ENCODE peak calls at places on chromosome 22, in six cellular contexts. O is HT-29, T is H54, G is left ventricle myocardium inferior, H is HepG2, Y is NCI-H1105 treated with DMSO at 0.1 percent for 48 hours. Q is an unnamed sample.

GRCh38 chr22:30829901-30830550 is 135.4 kb downstream of the OSBP2 start:
- DNase-seq in T (peak; percentile 80), O (no peak), H (no peak), Y (no peak), G (no peak), Q (no peak)

GRCh38 chr22:36113121-36113520 is 47.4 kb downstream of the APOL3 start:
- DNase-seq in O (no peak), Y (no peak), H (no peak), T (no peak), G (no peak), Q (no peak)

GRCh38 chr22:40518840-40519239 is 117.7 kb downstream of the MRTFA start:
- DNase-seq in T (no peak), Y (no peak), G (no peak), H (no peak), O (no peak), Q (no peak)

GRCh38 chr22:47632646-47633045 is 870.2 kb downstream of the TBC1D22A start:
- DNase-seq in T (no peak), Y (no peak), G (no peak), O (no peak), H (no peak), Q (no peak)

GRCh38 chr22:44554411-44554810 is 56.4 kb upstream of the RTL6 start:
- DNase-seq in Y (no peak), O (no peak), G (no peak), H (no peak), T (no peak), Q (no peak)

GRCh38 chr22:27438271-27438980 is 363.1 kb downstream of the MN1 start:
- DNase-seq in O (peak; percentile 1), Y (peak; percentile 68), G (no peak), H (no peak), T (no peak), Q (peak; percentile 41)

GRCh38 chr22:39825661-39826102 is 67.9 kb downstream of the ENTHD1 start:
- DNase-seq in H (no peak), Y (no peak), T (no peak), G (no peak), O (no peak), Q (no peak)

GRCh38 chr22:40176921-40177737 is 596 bp upstream of the TNRC6B start:
- DNase-seq in H (peak; percentile 87), Y (no peak), O (peak; percentile 42), T (peak; percentile 15), G (peak; percentile 18), Q (peak; percentile 43)

GRCh38 chr22:30889996-30890480 is 78.5 kb downstream of the MORC2 start:
- DNase-seq in Y (no peak), H (no peak), G (peak; percentile 1), O (no peak), T (no peak), Q (no peak)

GRCh38 chr22:50486561-50487289 is at the start of gene MIOX:
- DNase-seq in O (no peak), T (peak; percentile 91), H (no peak), G (no peak), Y (no peak), Q (no peak)

GRCh38 chr22:47813661-47814060 is 1051.2 kb downstream of the TBC1D22A start:
- DNase-seq in Y (no peak), G (no peak), T (no peak), H (no peak), O (no peak), Q (no peak)

GRCh38 chr22:37079668-37080171 is 28.2 kb downstream of the KCTD17 start:
- DNase-seq in T (no peak), H (no peak), G (no peak), Y (no peak), O (no peak), Q (peak; percentile 15)

GRCh38 chr22:35353318-35353717 is 27.6 kb upstream of the HMOX1 start:
- DNase-seq in O (no peak), T (no peak), Y (no peak), G (peak; percentile 42), H (no peak), Q (no peak)

GRCh38 chr22:31846161-31847115 is 92.6 kb downstream of the DEPDC5 start:
- DNase-seq in H (no peak), O (no peak), T (no peak), Y (no peak), G (no peak), Q (no peak)

GRCh38 chr22:36144886-36145541 is 15.5 kb downstream of the APOL3 start:
- DNase-seq in H (peak; percentile 47), O (peak; percentile 54), G (peak; percentile 51), T (peak; percentile 15), Y (peak; percentile 20), Q (peak; percentile 77)

GRCh38 chr22:49934144-49934890 is 15.9 kb downstream of the CRELD2 start:
- DNase-seq in Y (no peak), G (peak; percentile 76), T (peak; percentile 77), O (no peak), H (no peak), Q (peak; percentile 79)

GRCh38 chr22:48528221-48528915 is 1299.3 kb downstream of the BRD1 start:
- DNase-seq in H (no peak), O (no peak), T (no peak), Y (peak; percentile 44), G (no peak), Q (no peak)

GRCh38 chr22:30823015-30823370 is 128.3 kb downstream of the OSBP2 start:
- DNase-seq in O (no peak), H (no peak), T (no peak), Y (no peak), G (no peak), Q (no peak)

GRCh38 chr22:38244106-38244505 is 28.7 kb downstream of the TMEM184B start:
- DNase-seq in T (no peak), O (no peak), Y (no peak), H (no peak), G (no peak), Q (no peak)

GRCh38 chr22:48492371-48493320 is 1335.0 kb downstream of the BRD1 start:
- DNase-seq in H (peak; percentile 50), T (peak; percentile 77), G (peak; percentile 31), Y (peak; percentile 82), O (peak; percentile 51), Q (peak; percentile 88)

GRCh38 chr22:40791241-40791640 is 27.9 kb downstream of the SLC25A17 start:
- DNase-seq in O (no peak), Y (no peak), H (no peak), G (no peak), T (no peak), Q (no peak)

GRCh38 chr22:46612904-46613605 is 7.1 kb upstream of the GRAMD4 start:
- DNase-seq in G (peak; percentile 42), Y (no peak), O (no peak), T (no peak), H (peak; percentile 35), Q (no peak)

GRCh38 chr22:23305321-23305910 is 125.1 kb downstream of the BCR start:
- DNase-seq in Y (no peak), O (no peak), H (no peak), T (peak; percentile 71), G (no peak), Q (peak; percentile 26)

GRCh38 chr22:36110306-36110791 is 50.2 kb downstream of the APOL3 start:
- DNase-seq in Y (no peak), O (no peak), G (no peak), T (no peak), H (no peak), Q (no peak)

GRCh38 chr22:19176732-19177131 is 1.8 kb downstream of the SLC25A1 start:
- DNase-seq in G (no peak), H (no peak), Y (no peak), O (no peak), T (no peak), Q (no peak)

GRCh38 chr22:30743257-30744020 is 48.8 kb downstream of the OSBP2 start:
- DNase-seq in T (no peak), O (no peak), H (no peak), Y (no peak), G (no peak), Q (no peak)

GRCh38 chr22:36454916-36455570 is 26.4 kb downstream of the TXN2 start:
- DNase-seq in O (peak; percentile 93), H (no peak), T (no peak), G (peak; percentile 93), Y (no peak), Q (peak; percentile 94)

GRCh38 chr22:39367040-39367439 is 17.2 kb downstream of the SYNGR1 start:
- DNase-seq in T (no peak), G (no peak), Y (no peak), O (no peak), H (no peak), Q (no peak)

GRCh38 chr22:24768537-24769374 is 5.8 kb downstream of the PIWIL3 start:
- DNase-seq in O (peak; percentile 59), Y (no peak), G (peak; percentile 27), H (peak; percentile 55), T (peak; percentile 35), Q (peak; percentile 84)

GRCh38 chr22:39900306-39901227 is at the start of gene GRAP2:
- DNase-seq in O (no peak), T (no peak), H (no peak), G (no peak), Y (no peak), Q (no peak)

GRCh38 chr22:22936915-22937656 is 49.5 kb downstream of the IGLL5 start:
- DNase-seq in H (no peak), T (no peak), G (no peak), Y (no peak), O (no peak), Q (no peak)

GRCh38 chr22:37258005-37258790 is 14.1 kb upstream of the RAC2 start:
- DNase-seq in H (no peak), O (no peak), T (no peak), Y (no peak), G (no peak), Q (no peak)

GRCh38 chr22:45381348-45381747 is 32.1 kb downstream of the SMC1B start:
- DNase-seq in T (no peak), H (no peak), Y (no peak), O (no peak), G (no peak), Q (no peak)

GRCh38 chr22:30221121-30221992 is 25.2 kb downstream of the LIF start:
- DNase-seq in Y (no peak), G (no peak), T (no peak), O (no peak), H (no peak), Q (no peak)

GRCh38 chr22:22877523-22878210 is 9.9 kb upstream of the IGLL5 start:
- DNase-seq in O (peak; percentile 53), G (peak; percentile 50), T (peak; percentile 55), H (peak; percentile 46), Y (peak; percentile 27), Q (peak; percentile 74)

GRCh38 chr22:37739611-37740049 is 42.8 kb downstream of the TRIOBP start:
- DNase-seq in H (no peak), O (no peak), Y (no peak), T (no peak), G (peak; percentile 45), Q (no peak)

GRCh38 chr22:23212061-23213030 is 32.0 kb downstream of the BCR start:
- DNase-seq in O (no peak), Y (peak; percentile 95), H (no peak), G (no peak), T (no peak), Q (no peak)

GRCh38 chr22:38046070-38046748 is 11.0 kb upstream of the PICK1 start:
- DNase-seq in T (no peak), Y (no peak), H (no peak), G (no peak), O (no peak), Q (no peak)

GRCh38 chr22:22684605-22685561 is 40.5 kb downstream of the GGTLC2 start:
- DNase-seq in O (peak; percentile 39), T (no peak), H (no peak), G (no peak), Y (no peak), Q (peak; percentile 28)

GRCh38 chr22:23533328-23533762 is 46.7 kb downstream of the IGLL1 start:
- DNase-seq in H (peak; percentile 59), T (no peak), O (no peak), G (no peak), Y (peak; percentile 49), Q (no peak)

Q was measured in testis.